ENCODE peak calls at places on chromosomes 11 and 22, in nine cellular contexts. One of them, this sample, is unnamed.

GRCh38 chr11:33778682-33779081 is 4.4 kb upstream of the FBXO3 start:
- DNase-seq in breast epithelium: no peak
- DNase-seq in GM23338: peak
- DNase-seq in fibroblast of lung: peak
- DNase-seq in mammary epithelial cell: no peak
- DNase-seq in AG04450: peak
- DNase-seq in A549: no peak
- DNase-seq in GM23248: peak
- DNase-seq in psoas muscle: no peak
- DNase-seq in this sample: no peak

GRCh38 chr11:59783632-59784090 is 26.9 kb downstream of the MRPL16 start:
- DNase-seq in fibroblast of lung: no peak
- DNase-seq in mammary epithelial cell: no peak
- DNase-seq in A549: no peak
- DNase-seq in GM23248: no peak
- DNase-seq in AG04450: no peak
- DNase-seq in psoas muscle: no peak
- DNase-seq in GM23338: no peak
- DNase-seq in breast epithelium: no peak
- DNase-seq in this sample: no peak

GRCh38 chr11:105357764-105358163 is 218.2 kb upstream of the CARD18 start:
- DNase-seq in GM23248: peak
- DNase-seq in fibroblast of lung: peak
- DNase-seq in psoas muscle: no peak
- DNase-seq in A549: no peak
- DNase-seq in breast epithelium: no peak
- DNase-seq in GM23338: no peak
- DNase-seq in AG04450: peak
- DNase-seq in mammary epithelial cell: peak
- DNase-seq in this sample: no peak

GRCh38 chr11:113314065-113314388 is 356 bp upstream of the TTC12 start:
- DNase-seq in mammary epithelial cell: no peak
- DNase-seq in A549: no peak
- DNase-seq in GM23338: no peak
- DNase-seq in AG04450: no peak
- DNase-seq in fibroblast of lung: no peak
- DNase-seq in psoas muscle: no peak
- DNase-seq in breast epithelium: no peak
- DNase-seq in GM23248: no peak
- DNase-seq in this sample: no peak

GRCh38 chr11:130359419-130359818 is 44.7 kb upstream of the ZBTB44 start:
- DNase-seq in psoas muscle: no peak
- DNase-seq in fibroblast of lung: no peak
- DNase-seq in GM23248: no peak
- DNase-seq in A549: no peak
- DNase-seq in GM23338: no peak
- DNase-seq in breast epithelium: no peak
- DNase-seq in AG04450: no peak
- DNase-seq in mammary epithelial cell: no peak
- DNase-seq in this sample: no peak

GRCh38 chr22:19720150-19720827 is 3.0 kb upstream of the GP1BB start:
- DNase-seq in A549: no peak
- DNase-seq in psoas muscle: no peak
- DNase-seq in AG04450: no peak
- DNase-seq in breast epithelium: no peak
- DNase-seq in GM23248: no peak
- DNase-seq in mammary epithelial cell: no peak
- DNase-seq in GM23338: no peak
- DNase-seq in fibroblast of lung: no peak
- DNase-seq in this sample: no peak

GRCh38 chr11:94675788-94676187 is 92.4 kb upstream of the AMOTL1 start:
- DNase-seq in A549: no peak
- DNase-seq in fibroblast of lung: no peak
- DNase-seq in psoas muscle: no peak
- DNase-seq in GM23248: peak
- DNase-seq in AG04450: no peak
- DNase-seq in mammary epithelial cell: peak
- DNase-seq in GM23338: no peak
- DNase-seq in breast epithelium: no peak
- DNase-seq in this sample: no peak

GRCh38 chr11:110897035-110897434 is 184.8 kb upstream of the ARHGAP20 start:
- DNase-seq in psoas muscle: no peak
- DNase-seq in GM23248: peak
- DNase-seq in fibroblast of lung: peak
- DNase-seq in mammary epithelial cell: no peak
- DNase-seq in GM23338: no peak
- DNase-seq in breast epithelium: no peak
- DNase-seq in A549: no peak
- DNase-seq in AG04450: no peak
- DNase-seq in this sample: no peak

GRCh38 chr22:44703269-44703870 is 1.4 kb downstream of the PRR5 start:
- DNase-seq in GM23338: no peak
- DNase-seq in psoas muscle: no peak
- DNase-seq in fibroblast of lung: no peak
- DNase-seq in GM23248: no peak
- DNase-seq in A549: no peak
- DNase-seq in breast epithelium: no peak
- DNase-seq in mammary epithelial cell: no peak
- DNase-seq in AG04450: no peak
- DNase-seq in this sample: no peak
- H3K4me3 ChIP-seq in GM23338: peak
- H3K4me3 ChIP-seq in psoas muscle: peak
- H3K4me3 ChIP-seq in fibroblast of lung: peak
- H3K4me3 ChIP-seq in GM23248: peak
- H3K4me3 ChIP-seq in A549: peak
- H3K4me3 ChIP-seq in breast epithelium: peak
- H3K4me3 ChIP-seq in mammary epithelial cell: peak
- H3K4me3 ChIP-seq in AG04450: peak
- H3K4me3 ChIP-seq in this sample: peak

DNA sequence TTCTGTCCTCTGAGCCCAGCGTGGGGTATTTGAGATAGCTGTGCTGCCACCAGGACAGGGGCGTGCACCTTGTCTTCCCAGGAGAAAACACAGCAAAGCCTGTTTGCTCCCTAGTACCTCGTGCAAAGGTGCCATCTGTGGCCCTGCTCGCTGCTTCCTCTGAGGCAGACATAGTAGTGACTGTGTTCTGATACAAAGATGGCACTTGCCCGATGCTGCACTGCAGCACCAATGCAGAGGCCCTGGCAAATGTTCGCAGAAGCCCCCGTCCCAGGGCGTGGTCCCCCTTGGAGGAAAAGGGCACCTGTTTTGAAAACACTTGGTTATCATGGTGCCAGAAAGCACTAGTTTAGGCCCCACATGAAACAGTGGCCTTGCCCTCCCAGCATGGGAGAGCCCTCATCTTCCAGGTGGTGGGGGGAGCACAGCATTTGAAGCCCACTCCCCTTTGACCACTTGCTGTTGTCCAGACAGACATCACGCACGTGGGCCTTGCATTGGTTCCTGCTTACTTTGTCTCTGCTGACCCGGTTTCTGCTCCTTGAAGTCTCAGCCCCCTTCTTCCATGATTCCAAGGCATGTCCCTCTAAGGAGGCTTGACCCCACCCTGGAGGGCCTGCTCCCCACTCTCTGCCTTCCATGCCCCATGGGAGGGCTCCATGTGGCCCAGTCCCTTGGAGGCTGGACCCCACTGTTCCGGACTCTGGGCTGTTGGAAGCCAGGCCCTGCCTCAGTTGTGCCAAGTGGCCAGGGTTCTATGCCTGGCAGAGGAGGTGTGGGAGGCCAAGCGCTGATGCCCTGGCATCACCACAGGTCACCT is 109.5 kb downstream of the KCNQ1OT1 start:
- DNase-seq in AG04450: no peak
- DNase-seq in GM23338: no peak
- DNase-seq in A549: no peak
- DNase-seq in psoas muscle: peak
- DNase-seq in GM23248: no peak
- DNase-seq in fibroblast of lung: no peak
- DNase-seq in mammary epithelial cell: no peak
- DNase-seq in breast epithelium: no peak
- DNase-seq in this sample: peak
- H3K27ac ChIP-seq in AG04450: no peak
- H3K27ac ChIP-seq in GM23338: no peak
- H3K27ac ChIP-seq in A549: no peak
- H3K27ac ChIP-seq in psoas muscle: no peak
- H3K27ac ChIP-seq in GM23248: no peak
- H3K27ac ChIP-seq in fibroblast of lung: no peak
- H3K27ac ChIP-seq in mammary epithelial cell: no peak
- H3K27ac ChIP-seq in breast epithelium: no peak
- H3K27ac ChIP-seq in this sample: no peak

GRCh38 chr11:35163707-35164496 is 24.9 kb downstream of the CD44 start:
- DNase-seq in breast epithelium: no peak
- DNase-seq in fibroblast of lung: no peak
- DNase-seq in GM23248: no peak
- DNase-seq in AG04450: no peak
- DNase-seq in psoas muscle: no peak
- DNase-seq in A549: no peak
- DNase-seq in mammary epithelial cell: no peak
- DNase-seq in GM23338: peak
- DNase-seq in this sample: no peak

GRCh38 chr11:35168606-35169200 is 29.7 kb downstream of the CD44 start:
- DNase-seq in breast epithelium: no peak
- DNase-seq in mammary epithelial cell: no peak
- DNase-seq in fibroblast of lung: no peak
- DNase-seq in AG04450: no peak
- DNase-seq in A549: no peak
- DNase-seq in GM23248: no peak
- DNase-seq in GM23338: no peak
- DNase-seq in psoas muscle: no peak
- DNase-seq in this sample: no peak

GRCh38 chr11:35165416-35166368 is 26.7 kb downstream of the CD44 start:
- DNase-seq in mammary epithelial cell: peak
- DNase-seq in AG04450: no peak
- DNase-seq in breast epithelium: no peak
- DNase-seq in A549: peak
- DNase-seq in fibroblast of lung: peak
- DNase-seq in GM23338: no peak
- DNase-seq in psoas muscle: no peak
- DNase-seq in GM23248: peak
- DNase-seq in this sample: no peak

GRCh38 chr11:35167451-35167954 is 28.5 kb downstream of the CD44 start:
- DNase-seq in AG04450: no peak
- DNase-seq in GM23248: peak
- DNase-seq in fibroblast of lung: peak
- DNase-seq in breast epithelium: no peak
- DNase-seq in GM23338: no peak
- DNase-seq in mammary epithelial cell: no peak
- DNase-seq in psoas muscle: peak
- DNase-seq in A549: no peak
- DNase-seq in this sample: no peak

DNA sequence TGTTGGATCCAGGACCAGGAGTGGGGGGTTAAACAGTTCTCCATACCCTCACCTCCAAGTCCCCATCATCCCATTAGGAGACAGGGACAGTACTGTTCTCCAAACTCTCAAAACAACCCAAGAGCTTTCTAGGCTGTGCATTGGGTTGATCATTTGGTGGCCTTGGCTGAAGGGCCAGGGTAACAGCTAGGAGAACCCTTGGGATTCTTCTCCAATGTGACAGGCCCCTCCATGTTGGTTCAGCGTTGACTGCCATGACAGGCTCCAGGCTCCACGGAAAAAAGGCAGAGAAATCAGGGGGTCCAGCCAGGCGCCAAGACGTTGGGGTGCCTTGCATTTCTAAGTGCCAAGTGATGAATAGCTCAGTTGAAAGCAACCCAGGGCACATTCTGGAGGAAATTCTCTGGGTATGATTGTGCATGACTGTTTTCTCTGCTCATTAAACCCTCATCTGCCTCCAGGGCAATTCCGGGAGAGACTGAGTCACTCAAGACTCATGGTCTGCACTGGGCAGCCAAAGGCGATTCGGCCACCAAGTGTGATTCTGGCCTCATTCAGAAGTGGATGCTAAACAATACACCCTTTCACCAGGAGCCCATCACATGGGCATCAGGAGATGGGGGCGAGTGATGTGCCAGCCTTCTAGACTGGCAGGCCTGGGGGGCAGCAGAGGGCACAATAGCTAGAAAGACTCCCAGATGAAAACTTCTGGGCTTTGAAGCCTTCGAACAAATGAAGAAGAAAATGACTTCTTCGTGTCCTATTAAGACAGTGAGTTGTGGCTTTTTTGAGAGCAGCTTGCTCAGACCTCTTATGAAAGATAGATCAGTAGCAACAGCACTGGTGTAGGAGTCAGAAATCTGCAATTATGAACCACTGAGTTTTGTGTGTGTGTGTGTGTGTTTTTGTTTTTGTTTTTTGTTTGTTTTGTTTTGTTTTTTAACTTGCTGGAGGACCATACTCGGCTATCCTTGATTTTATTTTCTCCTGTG is 27.7 kb downstream of the CD44 start:
- DNase-seq in breast epithelium: no peak
- DNase-seq in mammary epithelial cell: peak
- DNase-seq in GM23248: peak
- DNase-seq in fibroblast of lung: peak
- DNase-seq in AG04450: no peak
- DNase-seq in A549: peak
- DNase-seq in GM23338: no peak
- DNase-seq in psoas muscle: peak
- DNase-seq in this sample: no peak
- H3K4me3 ChIP-seq in breast epithelium: no peak
- H3K4me3 ChIP-seq in mammary epithelial cell: no peak
- H3K4me3 ChIP-seq in GM23248: peak
- H3K4me3 ChIP-seq in fibroblast of lung: no peak
- H3K4me3 ChIP-seq in AG04450: no peak
- H3K4me3 ChIP-seq in A549: no peak
- H3K4me3 ChIP-seq in GM23338: no peak
- H3K4me3 ChIP-seq in psoas muscle: no peak
- H3K4me3 ChIP-seq in this sample: peak

DNA sequence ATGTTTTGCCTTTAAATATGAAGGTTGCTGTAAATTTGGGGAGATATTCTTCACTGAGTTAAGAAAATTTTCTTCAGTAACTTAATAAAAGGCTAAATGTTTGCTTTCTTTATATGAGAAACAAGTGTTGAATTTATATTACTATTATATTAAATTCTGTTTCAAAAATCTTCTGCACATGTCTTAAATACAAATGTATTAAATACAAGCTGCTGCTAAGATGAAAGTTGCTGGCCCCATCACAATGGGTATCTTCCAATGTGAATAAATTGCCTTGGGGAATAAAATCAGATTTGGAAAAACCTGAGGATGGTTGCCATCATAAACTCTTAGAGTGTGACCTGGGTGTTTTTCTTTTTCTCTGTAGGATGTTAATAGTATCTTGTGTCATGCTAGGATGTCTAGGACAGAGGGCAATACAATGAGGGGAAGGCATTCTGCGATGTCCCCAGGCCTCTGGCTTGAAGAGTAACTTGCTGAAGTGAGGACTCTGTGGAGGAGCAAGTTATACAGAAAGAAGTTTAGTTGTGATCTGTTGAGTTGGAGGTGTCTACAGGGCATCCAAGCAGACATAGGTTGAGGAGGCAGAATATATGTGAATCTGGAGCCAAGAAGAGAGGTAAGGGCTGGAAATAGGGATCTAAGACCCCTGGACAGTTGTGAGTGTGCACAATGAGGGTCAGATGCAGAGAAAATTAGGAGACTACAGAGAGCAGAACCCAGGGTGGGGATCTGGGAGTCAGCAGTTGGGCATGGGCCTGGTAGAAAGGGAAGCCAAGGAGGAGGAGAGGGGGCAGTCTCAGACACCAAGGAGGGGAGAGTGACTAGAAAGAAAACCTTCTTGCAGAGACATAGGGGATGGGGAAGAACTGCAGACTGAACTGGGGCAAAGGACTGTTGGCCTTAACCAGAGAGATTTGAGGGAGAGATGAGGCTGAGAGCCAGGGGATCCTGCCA is 4.8 kb downstream of the IGLL5 start:
- DNase-seq in mammary epithelial cell: no peak
- DNase-seq in breast epithelium: no peak
- DNase-seq in psoas muscle: no peak
- DNase-seq in GM23338: no peak
- DNase-seq in fibroblast of lung: no peak
- DNase-seq in GM23248: no peak
- DNase-seq in A549: no peak
- DNase-seq in AG04450: no peak
- DNase-seq in this sample: no peak
- H3K27ac ChIP-seq in mammary epithelial cell: no peak
- H3K27ac ChIP-seq in breast epithelium: no peak
- H3K27ac ChIP-seq in psoas muscle: no peak
- H3K27ac ChIP-seq in GM23338: no peak
- H3K27ac ChIP-seq in fibroblast of lung: no peak
- H3K27ac ChIP-seq in GM23248: no peak
- H3K27ac ChIP-seq in A549: no peak
- H3K27ac ChIP-seq in AG04450: no peak
- H3K27ac ChIP-seq in this sample: no peak